ENCODE peak calls at places on chromosomes 4 and X, in nine cellular contexts. O is neuronal stem cell, D is mammary epithelial cell, U is PC-3, W is HCT116, I is IMR-90, F is fibroblast of lung, L is K562, M is H1. G is an unnamed sample.

GRCh38 chrX:118727686-118728339 is 407 bp downstream of the IL13RA1 start:
- DNase-seq in O (no peak), D (peak), U (peak), W (no peak), I (peak), F (peak), L (no peak), M (no peak), G (no peak)

GRCh38 chr4:80434238-80434637 is 98.7 kb downstream of the CFAP299 start:
- DNase-seq in O (no peak), D (no peak), U (peak), W (no peak), I (peak), F (peak), L (no peak), M (no peak), G (no peak)

GRCh38 chrX:68084765-68085164 is 348.5 kb downstream of the OPHN1 start:
- DNase-seq in O (no peak), D (peak), U (no peak), W (no peak), I (peak), F (peak), L (no peak), M (no peak), G (no peak)

GRCh38 chr4:55008166-55009056 is 117.0 kb downstream of the KDR start:
- DNase-seq in O (no peak), D (no peak), U (peak), W (no peak), I (no peak), F (no peak), L (peak), M (no peak), G (peak)

GRCh38 chr4:151887151-151887815 is 126.5 kb upstream of the GATB start:
- DNase-seq in O (no peak), D (peak), U (peak), W (no peak), I (no peak), F (peak), L (no peak), M (no peak), G (no peak)

GRCh38 chrX:68180501-68181061 is 252.7 kb downstream of the OPHN1 start:
- DNase-seq in O (no peak), D (no peak), U (no peak), W (no peak), I (no peak), F (no peak), L (no peak), M (no peak), G (no peak)

GRCh38 chr4:114072781-114073180 is 93.3 kb upstream of the ARSJ start:
- DNase-seq in O (no peak), D (no peak), U (no peak), W (no peak), I (no peak), F (peak), L (no peak), M (no peak), G (no peak)

GRCh38 chr4:46889410-46889809 is 19.6 kb downstream of the COX7B2 start:
- DNase-seq in O (no peak), D (no peak), U (no peak), W (no peak), I (no peak), F (no peak), L (no peak), M (no peak), G (no peak)

GRCh38 chr4:159206427-159206871 is 103.6 kb downstream of the RAPGEF2 start:
- DNase-seq in O (no peak), D (peak), U (peak), W (no peak), I (peak), F (peak), L (no peak), M (no peak), G (peak)

GRCh38 chr4:111519683-111520082 is 625.6 kb upstream of the FAM241A start:
- DNase-seq in O (no peak), D (no peak), U (no peak), W (no peak), I (no peak), F (no peak), L (no peak), M (no peak), G (no peak)

GRCh38 chr4:29805871-29806480 is 914.2 kb upstream of the PCDH7 start:
- DNase-seq in O (no peak), D (no peak), U (no peak), W (no peak), I (no peak), F (no peak), L (no peak), M (no peak), G (no peak)

GRCh38 chrX:153634832-153635231 is 12.2 kb upstream of the DUSP9 start:
- DNase-seq in O (no peak), D (no peak), U (no peak), W (no peak), I (no peak), F (no peak), L (no peak), M (no peak), G (no peak)

GRCh38 chr4:165006457-165006856 is 25.3 kb upstream of the TRIM60 start:
- DNase-seq in O (no peak), D (no peak), U (no peak), W (no peak), I (no peak), F (no peak), L (no peak), M (no peak), G (no peak)

GRCh38 chrX:1398431-1399340 is 6.8 kb upstream of the SLC25A6 start:
- DNase-seq in O (no peak), D (no peak), U (no peak), W (no peak), I (peak), F (no peak), L (no peak), M (no peak), G (no peak)

GRCh38 chr4:87150498-87151261 is 69.7 kb downstream of the KLHL8 start:
- DNase-seq in O (peak), D (peak), U (peak), W (peak), I (peak), F (peak), L (peak), M (no peak), G (peak)

GRCh38 chrX:12922600-12922919 is 16.1 kb downstream of the TLR8 start:
- DNase-seq in O (no peak), D (no peak), U (no peak), W (no peak), I (no peak), F (no peak), L (no peak), M (no peak), G (no peak)

GRCh38 chrX:12973561-12974216 is 1.2 kb upstream of the TMSB4X start:
- DNase-seq in O (no peak), D (no peak), U (no peak), W (no peak), I (no peak), F (no peak), L (no peak), M (no peak), G (no peak)

GRCh38 chr4:54526560-54526959 is 131.2 kb upstream of the KIT start:
- DNase-seq in O (no peak), D (no peak), U (no peak), W (no peak), I (no peak), F (no peak), L (no peak), M (no peak), G (no peak)

GRCh38 chr4:91688413-91688812 is 615.4 kb upstream of the GRID2 start:
- DNase-seq in O (no peak), D (no peak), U (no peak), W (peak), I (no peak), F (no peak), L (no peak), M (no peak), G (no peak)

GRCh38 chr4:138736362-138736761 is 279.2 kb upstream of the NOCT start:
- DNase-seq in O (no peak), D (peak), U (peak), W (no peak), I (peak), F (peak), L (no peak), M (no peak), G (no peak)

GRCh38 chr4:98620087-98620784 is 38.2 kb downstream of the TSPAN5 start:
- DNase-seq in O (no peak), D (no peak), U (no peak), W (no peak), I (no peak), F (no peak), L (no peak), M (no peak), G (no peak)

GRCh38 chr4:52868138-52868537 is 6.0 kb downstream of the RASL11B start:
- DNase-seq in O (no peak), D (no peak), U (no peak), W (no peak), I (no peak), F (no peak), L (no peak), M (no peak), G (no peak)

GRCh38 chr4:144787365-144788263 is 141.7 kb downstream of the HHIP start:
- DNase-seq in O (peak), D (peak), U (peak), W (peak), I (peak), F (peak), L (peak), M (no peak), G (peak)

GRCh38 chr4:147741190-147741788 is 9.4 kb downstream of the ARHGAP10 start:
- DNase-seq in O (no peak), D (peak), U (peak), W (no peak), I (peak), F (peak), L (no peak), M (no peak), G (no peak)

GRCh38 chr4:89312066-89312465 is 4.5 kb upstream of the GPRIN3 start:
- DNase-seq in O (no peak), D (no peak), U (no peak), W (no peak), I (no peak), F (peak), L (no peak), M (no peak), G (no peak)

GRCh38 chrX:8731579-8732395 is at the start of gene ANOS1:
- DNase-seq in O (peak), D (peak), U (peak), W (no peak), I (no peak), F (peak), L (no peak), M (no peak), G (no peak)

GRCh38 chr4:48945981-48946380 is 39.4 kb upstream of the OCIAD2 start:
- DNase-seq in O (no peak), D (no peak), U (no peak), W (no peak), I (no peak), F (no peak), L (no peak), M (no peak), G (no peak)

GRCh38 chr4:151287409-151287808 is 10.4 kb downstream of the PRSS48 start:
- DNase-seq in O (no peak), D (no peak), U (peak), W (no peak), I (no peak), F (no peak), L (no peak), M (no peak), G (no peak)

GRCh38 chrX:10554612-10555270 is 65.6 kb downstream of the MID1 start:
- DNase-seq in O (no peak), D (no peak), U (no peak), W (no peak), I (no peak), F (no peak), L (no peak), M (no peak), G (no peak)

GRCh38 chr4:63764400-63764799 is 644.9 kb downstream of the TECRL start:
- DNase-seq in O (no peak), D (no peak), U (no peak), W (no peak), I (no peak), F (no peak), L (no peak), M (no peak), G (no peak)

GRCh38 chrX:69503228-69503834 is 795 bp upstream of the NALF2 start:
- DNase-seq in O (no peak), D (no peak), U (no peak), W (peak), I (no peak), F (no peak), L (no peak), M (no peak), G (peak)

DNA sequence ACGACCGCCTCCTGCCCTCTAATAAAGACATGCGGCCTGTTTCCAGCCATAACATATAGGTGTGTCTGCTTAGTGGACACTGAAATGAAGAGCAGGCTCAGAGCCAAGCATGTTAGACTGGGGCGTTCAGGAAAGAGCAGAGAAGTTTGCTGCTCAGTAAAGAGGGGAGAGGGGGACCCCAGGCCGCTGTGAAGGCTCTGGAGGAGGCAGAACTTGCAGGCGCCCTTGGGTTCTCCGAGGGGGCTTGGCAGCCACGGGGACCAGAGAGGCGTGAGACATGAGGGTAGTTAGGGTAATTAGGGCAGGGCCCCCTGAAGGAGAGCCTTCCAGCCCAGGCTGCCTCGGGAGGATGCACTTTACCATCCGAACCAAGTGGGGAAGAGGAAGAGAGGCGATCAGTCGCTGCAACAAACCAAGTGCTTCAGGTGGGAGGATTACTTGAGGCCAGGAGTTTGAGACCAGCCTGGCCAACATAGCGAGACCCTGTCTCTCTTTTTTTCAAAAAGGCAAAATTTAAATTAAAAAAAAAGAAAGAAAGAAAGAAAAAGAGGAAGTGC is 46.6 kb upstream of the CDKN2AIP start:
- DNase-seq in O (no peak), D (no peak), U (no peak), W (no peak), I (no peak), F (no peak), L (no peak), M (no peak), G (no peak)
- H3K9ac ChIP-seq in O (no peak), D (no peak), U (peak), W (no peak), I (peak), F (no peak), L (peak), M (no peak), G (no peak)

GRCh38 chr4:1266881-1267763 is 18.2 kb upstream of the CTBP1 start:
- DNase-seq in O (no peak), D (no peak), U (no peak), W (no peak), I (no peak), F (no peak), L (no peak), M (no peak), G (no peak)
- H3K4me2 ChIP-seq in O (no peak), D (no peak), U (no peak), W (no peak), I (no peak), F (no peak), L (no peak), M (no peak), G (peak)

GRCh38 chr4:103197765-103198110 is 405 bp downstream of the CENPE start:
- DNase-seq in O (no peak), D (no peak), U (no peak), W (peak), I (no peak), F (no peak), L (no peak), M (no peak), G (peak)
- H3K9ac ChIP-seq in O (peak), D (peak), U (peak), W (peak), I (peak), F (peak), L (peak), M (peak), G (peak)

GRCh38 chr4:127631420-127631819 is 1.3 kb upstream of the INTU start:
- DNase-seq in O (no peak), D (peak), U (peak), W (no peak), I (peak), F (peak), L (no peak), M (no peak), G (no peak)

GRCh38 chr4:127634181-127634580 is 1.4 kb downstream of the INTU start:
- DNase-seq in O (no peak), D (no peak), U (no peak), W (no peak), I (peak), F (peak), L (no peak), M (no peak), G (no peak)

GRCh38 chr4:127630152-127630551 is 2.6 kb upstream of the INTU start:
- DNase-seq in O (no peak), D (no peak), U (no peak), W (no peak), I (no peak), F (no peak), L (no peak), M (no peak), G (no peak)

DNA sequence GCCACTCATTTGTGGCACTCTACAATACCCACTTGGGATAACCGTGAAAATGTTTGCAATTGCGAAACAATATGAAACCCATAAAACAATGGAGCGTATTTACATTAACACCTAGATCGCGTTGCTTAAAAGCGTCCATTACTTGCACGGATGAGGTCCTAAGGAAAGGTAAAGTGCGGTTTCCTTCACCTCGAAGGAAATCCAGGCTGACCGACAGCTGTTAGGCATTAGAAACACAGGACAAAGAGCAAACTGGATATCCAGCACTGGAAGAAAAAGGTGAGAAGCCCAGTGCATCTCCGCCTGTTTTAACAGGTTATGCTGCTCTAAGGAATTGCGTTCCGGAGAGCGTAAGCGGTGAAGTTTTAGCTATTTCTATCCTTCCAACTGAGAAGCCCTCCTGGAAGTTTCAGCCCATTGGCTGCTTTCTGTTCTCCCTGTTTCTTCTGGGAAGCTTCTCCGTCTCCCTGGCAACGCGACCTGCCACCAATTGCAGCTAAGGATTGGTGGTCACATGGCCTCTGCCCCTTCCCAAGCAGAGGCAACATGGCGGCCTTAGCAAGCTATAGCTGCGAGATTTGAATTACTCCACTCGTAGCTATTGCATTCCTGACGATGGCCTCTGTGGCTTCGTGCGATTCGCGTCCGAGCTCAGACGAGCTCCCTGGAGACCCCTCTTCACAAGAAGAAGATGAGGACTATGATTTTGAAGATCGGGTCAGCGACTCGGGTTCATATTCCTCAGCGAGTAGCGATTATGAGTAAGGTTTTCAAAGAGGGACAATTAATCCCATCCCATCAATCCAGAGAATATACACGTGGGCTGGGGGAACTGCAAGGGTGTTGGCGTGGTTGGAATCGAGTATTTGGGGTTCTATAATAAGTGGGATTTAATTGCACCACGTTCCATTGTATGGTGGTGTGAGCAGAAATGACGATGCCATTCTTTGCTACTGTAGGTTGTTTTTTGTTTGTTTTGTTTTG is at the start of gene INTU:
- DNase-seq in O (peak), D (peak), U (peak), W (peak), I (peak), F (peak), L (peak), M (peak), G (no peak)
- H3K4me2 ChIP-seq in O (peak), D (peak), U (peak), W (peak), I (peak), F (peak), L (peak), M (peak), G (no peak)

GRCh38 chr4:25180524-25181131 is 20.4 kb upstream of the SEPSECS start:
- DNase-seq in O (peak), D (peak), U (peak), W (peak), I (peak), F (peak), L (peak), M (no peak), G (peak)

GRCh38 chr4:25182941-25183340 is 22.7 kb upstream of the SEPSECS start:
- DNase-seq in O (no peak), D (no peak), U (no peak), W (no peak), I (no peak), F (no peak), L (no peak), M (no peak), G (no peak)

GRCh38 chr4:25174674-25175073 is 14.4 kb upstream of the SEPSECS start:
- DNase-seq in O (no peak), D (peak), U (peak), W (no peak), I (peak), F (no peak), L (no peak), M (no peak), G (no peak)

GRCh38 chr4:25177147-25177546 is 16.9 kb upstream of the SEPSECS start:
- DNase-seq in O (no peak), D (no peak), U (no peak), W (no peak), I (no peak), F (no peak), L (no peak), M (no peak), G (no peak)

GRCh38 chr4:25178838-25179261 is 18.6 kb upstream of the SEPSECS start:
- DNase-seq in O (no peak), D (no peak), U (no peak), W (no peak), I (no peak), F (no peak), L (no peak), M (no peak), G (no peak)
- H3K9ac ChIP-seq in O (no peak), D (no peak), U (no peak), W (no peak), I (no peak), F (no peak), L (no peak), M (no peak), G (no peak)

GRCh38 chrX:48045410-48046311 is 25.8 kb downstream of the ZNF630 start:
- DNase-seq in O (no peak), D (peak), U (peak), W (peak), I (peak), F (peak), L (no peak), M (no peak), G (no peak)
- H3K4me2 ChIP-seq in O (no peak), D (peak), U (no peak), W (peak), I (no peak), F (no peak), L (no peak), M (no peak), G (no peak)

GRCh38 chr4:6957148-6957520 is 47.5 kb downstream of the TBC1D14 start:
- DNase-seq in O (no peak), D (no peak), U (no peak), W (no peak), I (peak), F (no peak), L (no peak), M (no peak), G (no peak)

GRCh38 chr4:6960628-6961027 is 51.0 kb downstream of the TBC1D14 start:
- DNase-seq in O (no peak), D (no peak), U (no peak), W (no peak), I (no peak), F (no peak), L (no peak), M (no peak), G (no peak)

GRCh38 chr4:6957994-6958393 is 48.4 kb downstream of the TBC1D14 start:
- DNase-seq in O (no peak), D (no peak), U (no peak), W (no peak), I (no peak), F (no peak), L (no peak), M (no peak), G (no peak)

GRCh38 chr4:6960154-6960553 is 50.5 kb downstream of the TBC1D14 start:
- DNase-seq in O (no peak), D (no peak), U (no peak), W (no peak), I (no peak), F (no peak), L (no peak), M (no peak), G (no peak)

DNA sequence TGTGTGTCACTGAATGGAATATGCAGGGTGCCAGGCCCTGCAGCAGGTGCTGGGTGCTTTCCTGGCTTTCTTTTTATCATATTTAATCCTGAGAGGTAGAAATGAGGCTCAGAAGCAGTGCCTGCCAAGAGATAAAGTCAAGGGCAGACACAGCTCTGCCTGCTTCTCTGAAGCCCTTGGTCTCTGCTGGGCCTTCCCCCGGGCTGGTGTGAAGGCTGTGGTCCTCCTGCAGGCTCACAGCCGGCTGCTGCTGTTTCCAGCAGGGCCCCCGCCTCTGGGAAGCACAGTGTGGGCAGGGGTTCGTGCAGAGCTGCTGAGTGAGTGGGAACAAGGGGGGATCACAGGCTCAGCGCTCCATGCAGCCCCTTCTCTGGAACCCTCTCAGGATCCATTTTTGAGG is 49.6 kb downstream of the TBC1D14 start:
- DNase-seq in O (no peak), D (no peak), U (no peak), W (no peak), I (no peak), F (no peak), L (no peak), M (no peak), G (no peak)
- H3K9ac ChIP-seq in O (peak), D (no peak), U (no peak), W (no peak), I (no peak), F (no peak), L (peak), M (no peak), G (no peak)

G was measured in Karpas-422.